ENCODE peak calls at places on chromosome 18, in five cellular contexts. One of them, this sample, is unnamed.

GRCh38 chr18:57433492-57434176 is 1.5 kb upstream of the ONECUT2 start:
- DNase-seq in dorsolateral prefrontal cortex: no peak
- DNase-seq in stomach: no peak
- DNase-seq in mesothelial cell of epicardium: no peak
- DNase-seq in fibroblast of lung: no peak
- DNase-seq in this sample: no peak

GRCh38 chr18:9604348-9604747 is 10.0 kb downstream of the PPP4R1 start:
- DNase-seq in dorsolateral prefrontal cortex: no peak
- DNase-seq in stomach: no peak
- DNase-seq in mesothelial cell of epicardium: no peak
- DNase-seq in fibroblast of lung: no peak
- DNase-seq in this sample: no peak

GRCh38 chr18:5890606-5891360 is 4.5 kb downstream of the TMEM200C start:
- DNase-seq in dorsolateral prefrontal cortex: no peak
- DNase-seq in stomach: peak
- DNase-seq in mesothelial cell of epicardium: peak
- DNase-seq in fibroblast of lung: peak
- DNase-seq in this sample: no peak

GRCh38 chr18:13281406-13281805 is 62.8 kb downstream of the LDLRAD4 start:
- DNase-seq in dorsolateral prefrontal cortex: no peak
- DNase-seq in stomach: no peak
- DNase-seq in mesothelial cell of epicardium: no peak
- DNase-seq in fibroblast of lung: no peak
- DNase-seq in this sample: no peak

GRCh38 chr18:42030586-42031182 is 75.7 kb downstream of the PIK3C3 start:
- DNase-seq in dorsolateral prefrontal cortex: no peak
- DNase-seq in stomach: no peak
- DNase-seq in mesothelial cell of epicardium: no peak
- DNase-seq in fibroblast of lung: peak
- DNase-seq in this sample: peak

GRCh38 chr18:79380816-79381806 is 14.6 kb upstream of the NFATC1 start:
- DNase-seq in dorsolateral prefrontal cortex: peak
- DNase-seq in stomach: peak
- DNase-seq in mesothelial cell of epicardium: no peak
- DNase-seq in fibroblast of lung: peak
- DNase-seq in this sample: no peak

GRCh38 chr18:59006461-59007067 is 133.1 kb upstream of the SEC11C start:
- DNase-seq in dorsolateral prefrontal cortex: no peak
- DNase-seq in stomach: no peak
- DNase-seq in mesothelial cell of epicardium: no peak
- DNase-seq in fibroblast of lung: peak
- DNase-seq in this sample: peak

GRCh38 chr18:58639751-58640427 is 11.0 kb upstream of the ALPK2 start:
- DNase-seq in dorsolateral prefrontal cortex: no peak
- DNase-seq in stomach: no peak
- DNase-seq in mesothelial cell of epicardium: no peak
- DNase-seq in fibroblast of lung: peak
- DNase-seq in this sample: peak

GRCh38 chr18:64288446-64288845 is 139.6 kb upstream of the LINC00305 start:
- DNase-seq in dorsolateral prefrontal cortex: no peak
- DNase-seq in stomach: no peak
- DNase-seq in mesothelial cell of epicardium: no peak
- DNase-seq in fibroblast of lung: no peak
- DNase-seq in this sample: no peak

GRCh38 chr18:2572144-2572682 is 856 bp downstream of the NDC80 start:
- DNase-seq in dorsolateral prefrontal cortex: no peak
- DNase-seq in stomach: no peak
- DNase-seq in mesothelial cell of epicardium: no peak
- DNase-seq in fibroblast of lung: no peak
- DNase-seq in this sample: no peak

GRCh38 chr18:61651880-61652268 is 240.9 kb downstream of the RNF152 start:
- DNase-seq in dorsolateral prefrontal cortex: no peak
- DNase-seq in stomach: peak
- DNase-seq in mesothelial cell of epicardium: no peak
- DNase-seq in fibroblast of lung: no peak
- DNase-seq in this sample: no peak

GRCh38 chr18:63410792-63411191 is 11.5 kb downstream of the VPS4B start:
- DNase-seq in dorsolateral prefrontal cortex: no peak
- DNase-seq in stomach: no peak
- DNase-seq in mesothelial cell of epicardium: no peak
- DNase-seq in fibroblast of lung: peak
- DNase-seq in this sample: peak

GRCh38 chr18:59159986-59160385 is 20.3 kb downstream of the SEC11C start:
- DNase-seq in dorsolateral prefrontal cortex: no peak
- DNase-seq in stomach: no peak
- DNase-seq in mesothelial cell of epicardium: no peak
- DNase-seq in fibroblast of lung: no peak
- DNase-seq in this sample: no peak

GRCh38 chr18:59846814-59847490 is 52.8 kb upstream of the PMAIP1 start:
- DNase-seq in dorsolateral prefrontal cortex: no peak
- DNase-seq in stomach: peak
- DNase-seq in mesothelial cell of epicardium: no peak
- DNase-seq in fibroblast of lung: peak
- DNase-seq in this sample: peak

GRCh38 chr18:33901894-33902512 is 322.7 kb downstream of the NOL4 start:
- DNase-seq in dorsolateral prefrontal cortex: no peak
- DNase-seq in stomach: no peak
- DNase-seq in mesothelial cell of epicardium: no peak
- DNase-seq in fibroblast of lung: no peak
- DNase-seq in this sample: no peak

GRCh38 chr18:38698108-38698507 is 1132.5 kb upstream of the CELF4 start:
- DNase-seq in dorsolateral prefrontal cortex: no peak
- DNase-seq in stomach: no peak
- DNase-seq in mesothelial cell of epicardium: no peak
- DNase-seq in fibroblast of lung: no peak
- DNase-seq in this sample: no peak

GRCh38 chr18:63234432-63234831 is 85.1 kb downstream of the BCL2 start:
- DNase-seq in dorsolateral prefrontal cortex: no peak
- DNase-seq in stomach: no peak
- DNase-seq in mesothelial cell of epicardium: no peak
- DNase-seq in fibroblast of lung: no peak
- DNase-seq in this sample: no peak

GRCh38 chr18:23994361-23994902 is 20.1 kb upstream of the TTC39C start:
- DNase-seq in dorsolateral prefrontal cortex: peak
- DNase-seq in stomach: no peak
- DNase-seq in mesothelial cell of epicardium: no peak
- DNase-seq in fibroblast of lung: peak
- DNase-seq in this sample: peak

GRCh38 chr18:23012249-23012648 is 79.1 kb downstream of the RBBP8 start:
- DNase-seq in dorsolateral prefrontal cortex: no peak
- DNase-seq in stomach: no peak
- DNase-seq in mesothelial cell of epicardium: no peak
- DNase-seq in fibroblast of lung: no peak
- DNase-seq in this sample: no peak

GRCh38 chr18:46069524-46069923 is 2.5 kb downstream of the PSTPIP2 start:
- DNase-seq in dorsolateral prefrontal cortex: no peak
- DNase-seq in stomach: no peak
- DNase-seq in mesothelial cell of epicardium: no peak
- DNase-seq in fibroblast of lung: peak
- DNase-seq in this sample: no peak

GRCh38 chr18:75167759-75168211 is 41.2 kb downstream of the PTGR3 start:
- DNase-seq in dorsolateral prefrontal cortex: peak
- DNase-seq in stomach: no peak
- DNase-seq in mesothelial cell of epicardium: no peak
- DNase-seq in fibroblast of lung: peak
- DNase-seq in this sample: no peak

GRCh38 chr18:23307567-23308295 is 145.4 kb upstream of the RIOK3 start:
- DNase-seq in dorsolateral prefrontal cortex: no peak
- DNase-seq in stomach: no peak
- DNase-seq in mesothelial cell of epicardium: no peak
- DNase-seq in fibroblast of lung: peak
- DNase-seq in this sample: peak

GRCh38 chr18:76564117-76564516 is 69.1 kb upstream of the ZNF516 start:
- DNase-seq in dorsolateral prefrontal cortex: no peak
- DNase-seq in stomach: no peak
- DNase-seq in mesothelial cell of epicardium: no peak
- DNase-seq in fibroblast of lung: peak
- DNase-seq in this sample: peak

GRCh38 chr18:23810396-23810795 is 121.1 kb downstream of the LAMA3 start:
- DNase-seq in dorsolateral prefrontal cortex: no peak
- DNase-seq in stomach: no peak
- DNase-seq in mesothelial cell of epicardium: no peak
- DNase-seq in fibroblast of lung: no peak
- DNase-seq in this sample: no peak

DNA sequence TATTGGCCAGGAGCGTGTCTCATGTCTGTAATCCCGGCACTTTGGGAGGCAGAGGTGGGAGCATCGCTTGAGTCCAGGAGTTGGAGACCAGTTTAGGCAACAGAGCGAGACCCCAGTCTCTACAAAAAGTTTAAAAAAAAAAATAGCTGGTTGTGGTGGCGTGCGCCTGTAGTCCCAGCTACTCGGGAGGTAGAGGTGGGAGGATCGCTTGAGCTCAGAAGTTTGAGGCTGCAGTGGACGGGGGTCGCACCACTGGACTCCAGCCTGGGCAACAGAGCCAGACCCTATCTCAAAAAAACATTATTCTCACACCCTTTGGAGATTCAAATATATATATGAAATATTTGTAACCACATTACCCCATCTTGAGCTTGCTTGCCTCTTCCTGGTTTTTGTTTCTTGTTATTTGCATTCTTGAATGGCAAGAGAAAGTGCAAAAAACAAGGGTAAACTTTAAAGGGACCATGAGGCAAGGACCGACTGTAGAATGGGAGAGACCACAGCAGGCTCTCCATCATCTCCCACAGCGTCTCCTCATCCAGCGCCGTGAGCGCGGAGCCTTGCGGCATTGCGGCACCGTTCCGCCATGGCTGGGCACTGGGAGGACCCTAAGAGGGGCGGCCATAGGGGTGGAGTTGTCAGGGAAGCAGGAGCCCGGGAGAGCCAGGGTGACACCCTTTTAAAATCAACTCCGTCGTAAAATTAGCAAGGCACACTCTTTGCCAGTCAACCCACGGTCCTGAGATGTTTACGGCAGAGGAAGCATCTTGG is 1.4 kb downstream of the ELP2 start:
- DNase-seq in dorsolateral prefrontal cortex: no peak
- DNase-seq in stomach: no peak
- DNase-seq in mesothelial cell of epicardium: no peak
- DNase-seq in fibroblast of lung: no peak
- DNase-seq in this sample: no peak
- TF ChIP-seq CTCF in dorsolateral prefrontal cortex: no peak
- TF ChIP-seq CTCF in stomach: no peak
- TF ChIP-seq CTCF in mesothelial cell of epicardium: no peak
- TF ChIP-seq CTCF in fibroblast of lung: no peak
- TF ChIP-seq CTCF in this sample: no peak

DNA sequence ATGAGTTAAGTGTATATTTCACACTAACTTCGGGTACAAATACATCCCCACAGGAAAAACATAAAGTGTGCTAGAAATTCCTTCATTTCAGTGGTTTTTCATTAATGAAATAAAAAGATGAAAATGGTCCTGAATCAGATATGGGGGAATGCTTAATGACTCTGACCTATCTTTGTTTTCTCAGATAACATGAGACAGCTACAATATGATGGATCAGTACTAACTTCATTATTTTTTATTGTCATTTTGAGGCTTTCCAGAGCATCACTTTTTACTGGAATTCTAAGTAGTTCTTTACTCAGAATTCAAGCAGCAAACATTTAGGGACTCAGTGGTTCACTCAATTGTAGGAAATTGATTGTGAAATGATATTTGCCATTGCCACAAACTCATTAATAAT is 2.8 kb downstream of the SYT4 start:
- DNase-seq in dorsolateral prefrontal cortex: no peak
- DNase-seq in stomach: no peak
- DNase-seq in mesothelial cell of epicardium: no peak
- DNase-seq in fibroblast of lung: no peak
- DNase-seq in this sample: no peak
- TF ChIP-seq CTCF in dorsolateral prefrontal cortex: no peak
- TF ChIP-seq CTCF in stomach: no peak
- TF ChIP-seq CTCF in mesothelial cell of epicardium: no peak
- TF ChIP-seq CTCF in fibroblast of lung: no peak
- TF ChIP-seq CTCF in this sample: no peak

DNA sequence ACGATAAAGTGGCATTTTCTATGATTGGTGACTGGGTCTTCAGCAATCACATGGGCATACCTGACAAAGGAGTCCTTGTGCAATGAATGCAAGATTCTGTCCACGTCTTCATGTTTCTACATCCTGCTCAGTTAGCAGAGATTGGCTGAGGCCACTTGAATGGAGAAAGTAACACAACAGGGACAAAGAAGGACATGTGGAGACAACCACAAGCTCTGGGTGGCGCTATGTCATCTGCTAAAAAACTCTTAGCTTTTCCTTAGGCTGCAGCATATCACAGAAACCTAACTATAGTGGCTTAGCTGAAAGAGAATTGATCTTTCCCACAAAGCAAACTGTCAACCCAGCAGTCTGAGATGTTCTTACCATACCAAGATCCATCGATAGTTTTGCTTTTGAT is 1109.7 kb downstream of the SOCS6 start:
- DNase-seq in dorsolateral prefrontal cortex: peak
- DNase-seq in stomach: no peak
- DNase-seq in mesothelial cell of epicardium: no peak
- DNase-seq in fibroblast of lung: peak
- DNase-seq in this sample: peak
- TF ChIP-seq CTCF in dorsolateral prefrontal cortex: peak
- TF ChIP-seq CTCF in stomach: no peak
- TF ChIP-seq CTCF in mesothelial cell of epicardium: no peak
- TF ChIP-seq CTCF in fibroblast of lung: no peak
- TF ChIP-seq CTCF in this sample: peak

DNA sequence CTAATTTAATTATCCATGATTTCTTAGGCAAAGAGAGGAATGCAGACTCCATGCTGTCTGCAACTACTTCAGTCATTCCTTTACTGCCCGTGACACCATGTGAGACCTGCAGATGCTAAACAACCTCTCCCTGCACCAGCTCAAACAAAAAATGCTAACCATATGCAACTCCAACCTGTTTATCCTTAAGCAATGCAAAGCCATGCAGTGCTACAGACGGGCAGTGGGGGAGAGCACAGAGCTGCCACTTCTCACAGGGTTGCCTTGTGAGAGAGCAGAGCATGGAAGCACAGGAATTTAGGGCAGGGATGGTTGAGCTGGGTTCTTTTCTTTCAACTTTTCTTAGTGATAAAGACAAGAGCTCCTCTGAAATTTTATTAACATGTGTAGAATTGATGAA is 74.9 kb upstream of the KLHL14 start:
- DNase-seq in dorsolateral prefrontal cortex: no peak
- DNase-seq in stomach: no peak
- DNase-seq in mesothelial cell of epicardium: no peak
- DNase-seq in fibroblast of lung: no peak
- DNase-seq in this sample: no peak
- TF ChIP-seq CTCF in dorsolateral prefrontal cortex: no peak
- TF ChIP-seq CTCF in stomach: no peak
- TF ChIP-seq CTCF in mesothelial cell of epicardium: no peak
- TF ChIP-seq CTCF in fibroblast of lung: no peak
- TF ChIP-seq CTCF in this sample: no peak

DNA sequence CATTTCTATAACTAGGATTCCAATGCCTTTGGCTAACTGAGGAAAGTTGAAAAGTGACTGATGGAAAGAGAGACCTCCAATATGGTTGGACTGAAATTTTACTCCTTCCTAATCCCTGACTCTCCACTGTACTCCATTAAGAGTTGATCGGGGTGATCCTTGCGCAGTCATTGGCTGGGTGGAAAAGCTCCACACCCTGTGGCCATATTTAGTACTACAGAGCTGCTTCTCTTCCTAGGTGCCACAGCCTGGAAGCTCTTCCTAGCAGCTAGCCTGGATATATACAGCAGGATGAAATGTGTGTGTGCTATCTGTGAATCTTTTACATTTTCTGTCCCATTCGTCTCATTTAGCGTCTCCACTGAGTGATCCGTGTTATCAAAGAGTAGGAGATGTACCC is 71.2 kb downstream of the MEP1B start:
- DNase-seq in dorsolateral prefrontal cortex: no peak
- DNase-seq in stomach: no peak
- DNase-seq in mesothelial cell of epicardium: no peak
- DNase-seq in fibroblast of lung: no peak
- DNase-seq in this sample: no peak
- TF ChIP-seq CTCF in dorsolateral prefrontal cortex: no peak
- TF ChIP-seq CTCF in stomach: no peak
- TF ChIP-seq CTCF in mesothelial cell of epicardium: no peak
- TF ChIP-seq CTCF in fibroblast of lung: no peak
- TF ChIP-seq CTCF in this sample: peak

This sample was measured in brain microvascular endothelial cell.